ENCODE peak calls at places on chromosomes 3 and 15, in nine cellular contexts. R is epithelial cell of esophagus, K is iPS-NIHi11, M is NCI-H1092, P is HCEC 1CT, U is head of caudate nucleus, O is WTC11, G is lung, E is ureter. A is an unnamed sample.

GRCh38 chr15:82699726-82700125 is 9.9 kb downstream of the AP3B2 start:
- DNase-seq in R (no peak), K (peak), M (no peak), P (no peak), U (no peak), O (peak), G (no peak), E (no peak), A (no peak)

GRCh38 chr15:88246666-88247446 is 9.7 kb downstream of the NTRK3 start:
- DNase-seq in R (peak), K (peak), M (peak), P (peak), U (peak), O (peak), G (peak), E (peak), A (peak)

GRCh38 chr3:46586738-46587246 is 20.7 kb upstream of the LRRC2 start:
- DNase-seq in R (no peak), K (no peak), M (no peak), P (no peak), U (no peak), O (no peak), G (no peak), E (no peak), A (no peak)

GRCh38 chr3:86788371-86788770 is 202.6 kb downstream of the VGLL3 start:
- DNase-seq in R (no peak), K (no peak), M (no peak), P (no peak), U (no peak), O (no peak), G (no peak), E (no peak), A (no peak)

GRCh38 chr15:78264304-78265136 is at the start of gene DNAJA4:
- DNase-seq in R (peak), K (peak), M (peak), P (no peak), U (peak), O (peak), G (peak), E (peak), A (peak)

GRCh38 chr15:51936119-51936478 is 35.5 kb downstream of the LEO1 start:
- DNase-seq in R (no peak), K (peak), M (no peak), P (no peak), U (no peak), O (peak), G (no peak), E (no peak), A (no peak)

GRCh38 chr3:170707899-170708298 is 122.0 kb upstream of the SLC7A14 start:
- DNase-seq in R (peak), K (no peak), M (no peak), P (no peak), U (no peak), O (no peak), G (no peak), E (no peak), A (no peak)

GRCh38 chr3:56593455-56594158 is 36.6 kb downstream of the CCDC66 start:
- DNase-seq in R (no peak), K (no peak), M (no peak), P (no peak), U (no peak), O (no peak), G (no peak), E (no peak), A (no peak)

GRCh38 chr3:143329567-143330164 is 210.1 kb downstream of the CHST2 start:
- DNase-seq in R (no peak), K (no peak), M (no peak), P (no peak), U (no peak), O (no peak), G (no peak), E (no peak), A (peak)

GRCh38 chr3:54660599-54661210 is 267.2 kb downstream of the LRTM1 start:
- DNase-seq in R (no peak), K (no peak), M (no peak), P (no peak), U (no peak), O (no peak), G (no peak), E (peak), A (no peak)

GRCh38 chr15:65333441-65333820 is 29.0 kb downstream of the RNU5B-1 start:
- DNase-seq in R (peak), K (peak), M (no peak), P (no peak), U (no peak), O (no peak), G (no peak), E (no peak), A (no peak)

GRCh38 chr15:81411969-81412633 is 38.1 kb upstream of the TMC3 start:
- DNase-seq in R (no peak), K (no peak), M (no peak), P (no peak), U (no peak), O (no peak), G (no peak), E (no peak), A (no peak)

GRCh38 chr3:87798567-87798947 is 260.2 kb downstream of the CGGBP1 start:
- DNase-seq in R (peak), K (no peak), M (no peak), P (peak), U (no peak), O (no peak), G (no peak), E (no peak), A (no peak)

GRCh38 chr15:89794627-89795241 is 18.6 kb downstream of the MESP2 start:
- DNase-seq in R (peak), K (no peak), M (no peak), P (peak), U (no peak), O (no peak), G (no peak), E (no peak), A (no peak)

GRCh38 chr3:67655364-67656121 is 1.1 kb upstream of the SUCLG2 start:
- DNase-seq in R (no peak), K (no peak), M (no peak), P (no peak), U (no peak), O (no peak), G (peak), E (peak), A (peak)

GRCh38 chr3:197709135-197709534 is 27.6 kb downstream of the RUBCN start:
- DNase-seq in R (no peak), K (no peak), M (no peak), P (no peak), U (no peak), O (no peak), G (no peak), E (no peak), A (no peak)

GRCh38 chr3:139182143-139182542 is 137.5 kb upstream of the PRR23C start:
- DNase-seq in R (no peak), K (no peak), M (no peak), P (no peak), U (no peak), O (no peak), G (no peak), E (no peak), A (no peak)

GRCh38 chr3:131007782-131008181 is 18.8 kb downstream of the ASTE1 start:
- DNase-seq in R (peak), K (no peak), M (no peak), P (peak), U (no peak), O (no peak), G (no peak), E (no peak), A (no peak)

GRCh38 chr15:62365795-62366442 is 200.8 kb upstream of the C2CD4B start:
- DNase-seq in R (peak), K (no peak), M (no peak), P (no peak), U (no peak), O (no peak), G (no peak), E (no peak), A (no peak)

GRCh38 chr3:160815280-160815679 is 59.2 kb downstream of the PPM1L start:
- DNase-seq in R (no peak), K (no peak), M (no peak), P (no peak), U (no peak), O (no peak), G (no peak), E (no peak), A (no peak)

GRCh38 chr15:70783610-70784021 is 20.3 kb upstream of the UACA start:
- DNase-seq in R (peak), K (no peak), M (no peak), P (peak), U (no peak), O (no peak), G (no peak), E (no peak), A (no peak)

GRCh38 chr3:157257101-157257500 is 97.2 kb upstream of the CCNL1 start:
- DNase-seq in R (no peak), K (no peak), M (no peak), P (no peak), U (no peak), O (no peak), G (no peak), E (no peak), A (no peak)

GRCh38 chr3:100059472-100059871 is 54.8 kb downstream of the FILIP1L start:
- DNase-seq in R (no peak), K (no peak), M (no peak), P (no peak), U (no peak), O (no peak), G (no peak), E (no peak), A (no peak)

GRCh38 chr3:128597900-128598299 is 52.7 kb downstream of the RPN1 start:
- DNase-seq in R (no peak), K (no peak), M (no peak), P (peak), U (no peak), O (no peak), G (no peak), E (no peak), A (no peak)

GRCh38 chr15:67176195-67176971 is 78.1 kb downstream of the AAGAB start:
- DNase-seq in R (no peak), K (peak), M (peak), P (no peak), U (no peak), O (no peak), G (peak), E (no peak), A (peak)

GRCh38 chr15:63600001-63600645 is 2.9 kb downstream of the FBXL22 start:
- DNase-seq in R (peak), K (peak), M (no peak), P (no peak), U (no peak), O (peak), G (no peak), E (no peak), A (peak)

GRCh38 chr3:4720316-4721075 is 227.3 kb downstream of the ITPR1 start:
- DNase-seq in R (peak), K (peak), M (no peak), P (peak), U (peak), O (peak), G (peak), E (peak), A (peak)

GRCh38 chr3:125121246-125122010 is 65.6 kb upstream of the HEG1 start:
- DNase-seq in R (no peak), K (no peak), M (no peak), P (no peak), U (no peak), O (no peak), G (no peak), E (no peak), A (no peak)

GRCh38 chr15:68411276-68411675 is 20.7 kb downstream of the ITGA11 start:
- DNase-seq in R (no peak), K (no peak), M (no peak), P (no peak), U (no peak), O (no peak), G (no peak), E (peak), A (no peak)

GRCh38 chr3:157393076-157393475 is 43.6 kb upstream of the PTX3 start:
- DNase-seq in R (peak), K (no peak), M (no peak), P (peak), U (no peak), O (no peak), G (no peak), E (no peak), A (no peak)

GRCh38 chr15:67824900-67825879 is at the start of gene SKOR1:
- DNase-seq in R (peak), K (peak), M (no peak), P (no peak), U (no peak), O (peak), G (no peak), E (no peak), A (no peak)

GRCh38 chr3:53077476-53078220 is 31.8 kb upstream of the SFMBT1 start:
- DNase-seq in R (no peak), K (no peak), M (no peak), P (no peak), U (no peak), O (peak), G (no peak), E (no peak), A (no peak)